ENCODE peak calls at places on chromosomes 16 and 17, in ten cellular contexts. P is tibial artery, B is fibroblast of mammary gland, H is sigmoid colon, T is AG04449, J is psoas muscle, A is A549, Y is GM23338, U is left lung, G is fibroblast of villous mesenchyme. X is an unnamed sample.

GRCh38 chr16:1493746-1494094 is 560 bp downstream of the TELO2 start:
- DNase-seq in G (peak), H (no peak), B (no peak), T (no peak), U (no peak), P (no peak), Y (peak), J (no peak), A (no peak), X (no peak)

GRCh38 chr16:842061-842476 is 41.5 kb upstream of the GNG13 start:
- DNase-seq in T (no peak), A (no peak), P (no peak), B (peak), H (no peak), U (no peak), J (no peak), Y (no peak), G (peak), X (no peak)

GRCh38 chr17:52841971-52842370 is 683.5 kb upstream of the CA10 start:
- DNase-seq in T (no peak), H (no peak), U (no peak), J (no peak), P (no peak), G (no peak), B (no peak), A (no peak), Y (no peak), X (no peak)

GRCh38 chr17:2137342-2138098 is 82.6 kb downstream of the HIC1 start:
- DNase-seq in P (no peak), J (peak), U (no peak), H (no peak), T (no peak), G (peak), B (peak), Y (peak), A (no peak), X (peak)

GRCh38 chr16:23008041-23008440 is 141.2 kb downstream of the USP31 start:
- DNase-seq in B (no peak), H (no peak), A (no peak), U (no peak), J (no peak), Y (no peak), T (no peak), P (no peak), G (no peak), X (no peak)

GRCh38 chr16:71746442-71747046 is 22.0 kb upstream of the PHLPP2 start:
- DNase-seq in A (peak), H (no peak), T (no peak), Y (peak), J (no peak), U (no peak), B (peak), G (peak), P (no peak), X (no peak)

GRCh38 chr16:50139580-50139979 is 13.5 kb upstream of the TENT4B start:
- DNase-seq in G (no peak), Y (no peak), U (no peak), H (no peak), A (no peak), T (no peak), P (no peak), J (no peak), B (no peak), X (no peak)

GRCh38 chr17:71667661-71668060 is 453.2 kb upstream of the SOX9 start:
- DNase-seq in J (no peak), A (no peak), G (no peak), U (no peak), H (no peak), Y (no peak), T (no peak), P (no peak), B (no peak), X (no peak)

GRCh38 chr17:19302791-19303233 is 59.7 kb downstream of the B9D1 start:
- DNase-seq in H (peak), B (no peak), T (no peak), P (no peak), U (no peak), A (no peak), J (peak), G (no peak), Y (no peak), X (no peak)

GRCh38 chr16:4133897-4134372 is 17.7 kb upstream of the ADCY9 start:
- DNase-seq in H (no peak), U (no peak), P (no peak), Y (peak), G (no peak), A (no peak), B (no peak), J (no peak), T (no peak), X (no peak)

GRCh38 chr16:60608971-60609370 is 1427.3 kb downstream of the CDH8 start:
- DNase-seq in H (no peak), B (no peak), A (no peak), P (no peak), J (no peak), U (no peak), Y (no peak), T (no peak), G (no peak), X (no peak)

GRCh38 chr17:80924111-80924806 is 67.4 kb upstream of the CHMP6 start:
- DNase-seq in Y (no peak), T (no peak), H (peak), G (no peak), A (no peak), U (no peak), P (no peak), J (no peak), B (no peak), X (no peak)
- TF ChIP-seq CTCF in Y (no peak), T (no peak), H (no peak), G (no peak), A (no peak), U (no peak), P (no peak), J (no peak), B (no peak), X (no peak)

DNA sequence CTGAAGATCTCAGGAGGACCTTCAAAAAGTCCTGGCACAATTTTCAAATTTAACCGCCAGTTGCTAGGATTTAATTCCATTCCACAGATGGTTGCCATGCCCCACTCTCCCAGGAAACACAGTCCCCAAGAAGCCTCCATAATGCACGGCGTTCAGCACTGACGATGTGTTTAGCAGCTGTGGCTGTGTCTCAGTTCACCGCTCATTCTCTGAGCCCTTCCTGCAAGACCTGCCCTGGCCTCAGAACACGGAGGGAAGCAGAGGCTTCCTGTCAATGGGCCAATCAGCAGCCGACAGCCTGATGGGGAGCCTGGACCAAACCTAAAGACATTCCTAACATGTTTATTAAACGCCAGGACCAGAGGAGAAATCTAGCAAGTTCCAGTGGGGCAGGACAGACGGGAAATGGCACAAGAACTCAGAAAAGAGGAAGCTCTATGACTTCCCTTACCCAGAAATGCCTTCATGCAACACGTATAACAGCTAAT is 4.9 kb downstream of the MYLK3 start:
- DNase-seq in J (no peak), B (peak), Y (peak), T (no peak), A (no peak), G (peak), H (peak), P (peak), U (no peak), X (no peak)
- H3K4me3 ChIP-seq in J (peak), B (no peak), Y (no peak), T (no peak), A (no peak), G (no peak), H (no peak), P (no peak), U (no peak), X (no peak)

GRCh38 chr16:12573730-12574383 is 229.8 kb downstream of the CPPED1 start:
- DNase-seq in B (peak), U (peak), A (peak), J (no peak), P (no peak), G (peak), T (no peak), H (peak), Y (peak), X (peak)
- TF ChIP-seq CTCF in B (peak), U (peak), A (peak), J (peak), P (no peak), G (peak), T (peak), H (peak), Y (peak), X (peak)

DNA sequence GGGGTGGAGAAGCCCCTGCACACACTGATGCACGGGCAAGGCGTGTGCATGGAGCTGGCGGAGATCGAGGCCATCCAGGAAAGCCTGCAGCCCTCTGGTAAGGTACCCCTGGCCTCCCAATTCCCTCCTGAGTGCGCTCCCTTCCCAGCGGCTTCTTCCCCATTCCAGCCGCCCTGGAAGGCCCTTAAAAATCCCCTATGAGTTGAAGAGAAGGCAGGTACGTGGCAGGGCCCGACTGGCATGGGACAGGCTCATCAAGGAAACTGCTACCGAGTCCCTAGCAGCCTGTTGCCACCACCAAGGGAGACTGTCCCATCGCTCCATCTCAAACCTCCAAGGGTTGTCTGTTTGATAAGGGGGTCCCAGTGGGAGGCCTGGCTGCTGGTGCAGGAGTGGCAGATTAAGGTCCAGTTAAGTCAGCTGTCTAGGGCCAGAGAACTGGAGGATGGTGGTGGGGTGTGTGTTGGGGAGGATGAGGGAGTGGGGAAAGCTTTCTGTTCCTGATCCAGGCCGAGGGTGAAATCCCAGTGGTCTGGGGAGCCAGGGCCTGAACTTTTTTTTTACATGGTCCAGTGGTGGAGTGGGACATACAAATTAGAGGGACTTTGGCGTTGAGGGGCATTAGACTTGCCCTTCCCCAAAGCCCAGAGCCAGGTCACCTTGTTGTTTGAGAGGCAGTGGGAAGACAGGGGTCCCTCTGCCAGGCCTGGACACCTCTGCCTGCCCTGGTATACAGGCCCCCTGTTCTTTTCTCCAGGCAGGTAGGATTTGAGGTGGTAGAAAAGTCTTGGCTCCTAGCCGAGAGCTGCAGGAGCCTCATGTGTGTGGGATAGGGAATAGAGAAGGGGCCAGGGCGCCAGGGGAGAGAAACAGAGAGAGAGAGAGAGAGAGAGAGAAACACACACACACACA is 994 bp downstream of the IGFBP4 start:
- DNase-seq in A (peak), B (peak), Y (peak), G (no peak), T (no peak), J (no peak), U (no peak), P (no peak), H (no peak), X (no peak)
- H3K4me3 ChIP-seq in A (peak), B (peak), Y (peak), G (peak), T (peak), J (peak), U (peak), P (peak), H (peak), X (peak)

GRCh38 chr17:50911890-50912289 is 45.7 kb upstream of the TOB1 start:
- DNase-seq in G (no peak), H (no peak), J (no peak), T (no peak), P (no peak), B (no peak), U (no peak), A (no peak), Y (peak), X (no peak)
- TF ChIP-seq CTCF in G (no peak), H (no peak), J (no peak), T (no peak), P (no peak), B (no peak), U (no peak), A (no peak), Y (peak), X (no peak)

X was measured in kidney epithelial cell.